ENCODE peak calls at places on chromosomes 6 and 20, in nine cellular contexts. E, U, Z, M, S, T, V, G and K are unnamed samples.

GRCh38 chr20:36744764-36745191 is 1.1 kb downstream of the NDRG3 start:
- DNase-seq in T (no peak), Z (no peak), V (peak), G (no peak), E (peak), M (peak), S (no peak), U (no peak), K (no peak)

GRCh38 chr6:105587349-105588115 is 184.7 kb upstream of the PREP start:
- DNase-seq in V (no peak), M (no peak), S (no peak), E (no peak), T (no peak), U (no peak), G (no peak), Z (peak), K (no peak)

GRCh38 chr6:1255646-1256365 is 56.1 kb upstream of the FOXQ1 start:
- DNase-seq in G (no peak), M (no peak), T (no peak), Z (no peak), S (no peak), V (no peak), E (no peak), U (no peak), K (no peak)

GRCh38 chr6:66128238-66128637 is 421.2 kb upstream of the EYS start:
- DNase-seq in U (no peak), S (no peak), G (no peak), E (no peak), Z (no peak), M (no peak), T (no peak), V (no peak), K (no peak)

GRCh38 chr6:83984411-83984810 is 49.2 kb upstream of the MRAP2 start:
- DNase-seq in M (no peak), V (no peak), U (no peak), Z (no peak), S (no peak), T (no peak), G (no peak), E (no peak), K (no peak)

GRCh38 chr6:99521557-99522286 is 6.5 kb upstream of the USP45 start:
- DNase-seq in E (peak), T (no peak), M (peak), V (no peak), G (no peak), S (peak), Z (peak), U (no peak), K (no peak)

GRCh38 chr6:132256457-132256856 is 144.8 kb downstream of the MOXD1 start:
- DNase-seq in M (no peak), T (no peak), E (no peak), G (no peak), Z (no peak), S (no peak), V (no peak), U (no peak), K (no peak)

GRCh38 chr20:20664795-20665194 is 47.6 kb downstream of the RALGAPA2 start:
- DNase-seq in U (peak), Z (peak), T (no peak), V (peak), M (peak), G (peak), E (no peak), S (peak), K (peak)

GRCh38 chr6:114170372-114170771 is 172.5 kb downstream of the HS3ST5 start:
- DNase-seq in S (peak), U (no peak), T (no peak), M (no peak), Z (no peak), E (no peak), G (no peak), V (no peak), K (no peak)

GRCh38 chr6:215335-216034 is 76.8 kb upstream of the DUSP22 start:
- DNase-seq in T (peak), G (no peak), U (no peak), M (no peak), E (no peak), S (no peak), V (no peak), Z (no peak), K (no peak)

GRCh38 chr6:28940294-28940858 is 16.6 kb upstream of the TRIM27 start:
- DNase-seq in Z (peak), V (peak), E (peak), M (peak), T (peak), S (peak), U (no peak), G (peak), K (no peak)

GRCh38 chr6:124962617-124963415 is 579 bp downstream of the RNF217 start:
- DNase-seq in V (peak), U (no peak), T (no peak), M (peak), S (no peak), E (peak), G (no peak), Z (peak), K (no peak)

GRCh38 chr6:113893866-113894265 is 36.7 kb downstream of the MARCKS start:
- DNase-seq in V (no peak), S (no peak), E (no peak), G (no peak), T (no peak), Z (no peak), M (no peak), U (no peak), K (no peak)

GRCh38 chr6:4586469-4586859 is 189.7 kb upstream of the CDYL start:
- DNase-seq in U (no peak), G (no peak), E (no peak), M (no peak), S (no peak), T (no peak), V (no peak), Z (no peak), K (no peak)

GRCh38 chr20:56200456-56200855 is 48.1 kb upstream of the MC3R start:
- DNase-seq in T (no peak), E (peak), V (no peak), Z (peak), M (peak), G (no peak), U (peak), S (peak), K (no peak)

DNA sequence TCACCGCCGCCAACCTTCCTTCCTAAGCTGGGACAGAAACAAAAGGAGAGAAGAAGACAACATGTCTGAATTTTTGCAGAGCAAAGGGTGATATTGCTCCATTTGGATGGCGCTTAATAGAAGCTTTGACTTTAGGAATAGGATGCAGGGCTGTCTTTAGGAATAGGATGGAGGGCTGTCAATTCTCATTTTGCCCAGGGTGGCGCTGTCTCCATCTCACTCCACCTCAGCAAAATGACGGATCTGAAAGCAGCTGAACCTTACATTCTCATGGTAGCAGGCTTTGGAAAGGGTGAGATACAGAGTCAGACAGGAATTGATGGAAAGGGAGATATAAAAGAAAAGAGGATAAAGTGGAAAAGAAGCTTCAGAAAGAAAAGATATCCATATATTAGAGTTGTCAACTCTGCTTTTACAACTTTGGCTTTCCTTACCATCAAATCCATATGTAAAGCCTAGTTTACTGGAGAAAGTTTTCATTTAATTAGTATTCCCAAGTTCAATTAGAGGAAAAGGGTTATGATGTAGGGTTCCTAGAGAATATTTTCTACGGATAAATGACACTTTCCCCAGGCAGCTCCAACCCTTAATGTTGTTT is 2.4 kb downstream of the MTCL3 start:
- DNase-seq in G (peak), T (no peak), S (peak), M (peak), V (peak), E (peak), U (peak), Z (peak), K (peak)
- H3K4me3 ChIP-seq in G (peak), T (peak), S (peak), M (peak), V (peak), E (no peak), U (peak), Z (peak), K (peak)

DNA sequence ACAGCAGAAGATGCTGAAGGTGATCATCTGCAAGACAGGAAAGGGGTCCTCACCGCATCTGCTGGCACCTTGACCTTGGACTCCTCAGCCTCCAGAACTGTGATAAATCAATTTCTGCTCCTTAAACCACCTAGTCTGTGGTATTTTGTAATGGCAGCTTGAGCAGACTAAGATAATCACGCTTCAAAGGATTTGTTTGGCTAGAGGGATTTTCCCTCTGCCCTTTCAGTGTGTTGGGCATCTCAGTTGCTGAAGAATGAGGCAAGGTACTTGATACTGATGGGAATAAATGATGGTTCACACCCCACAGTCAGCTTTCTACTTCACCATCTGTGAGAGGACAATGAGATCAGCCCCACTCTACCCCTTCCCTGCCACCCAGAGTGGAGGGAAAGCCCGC is 60.2 kb downstream of the ADAT2 start:
- DNase-seq in M (no peak), Z (no peak), T (no peak), E (no peak), S (no peak), G (no peak), V (no peak), U (no peak), K (no peak)
- TF ChIP-seq CTCF in M (no peak), Z (no peak), T (no peak), E (no peak), S (no peak), G (no peak), V (no peak), U (no peak), K (no peak)

GRCh38 chr6:33072508-33073100 is 845 bp downstream of the HLA-DPA1 start:
- DNase-seq in Z (no peak), T (no peak), M (no peak), V (no peak), S (no peak), U (no peak), E (no peak), G (no peak), K (no peak)

GRCh38 chr6:33073431-33073871 is at the start of gene HLA-DPA1:
- DNase-seq in E (no peak), M (peak), S (no peak), G (no peak), U (peak), T (peak), V (peak), Z (peak), K (no peak)

GRCh38 chr6:33069021-33069738 is 4.3 kb downstream of the HLA-DPA1 start:
- DNase-seq in T (no peak), E (no peak), U (no peak), Z (no peak), V (no peak), M (peak), G (no peak), S (no peak), K (no peak)

GRCh38 chr6:33070909-33071308 is 2.5 kb downstream of the HLA-DPA1 start:
- DNase-seq in V (no peak), M (no peak), G (no peak), U (no peak), T (no peak), S (no peak), Z (no peak), E (no peak), K (no peak)

DNA sequence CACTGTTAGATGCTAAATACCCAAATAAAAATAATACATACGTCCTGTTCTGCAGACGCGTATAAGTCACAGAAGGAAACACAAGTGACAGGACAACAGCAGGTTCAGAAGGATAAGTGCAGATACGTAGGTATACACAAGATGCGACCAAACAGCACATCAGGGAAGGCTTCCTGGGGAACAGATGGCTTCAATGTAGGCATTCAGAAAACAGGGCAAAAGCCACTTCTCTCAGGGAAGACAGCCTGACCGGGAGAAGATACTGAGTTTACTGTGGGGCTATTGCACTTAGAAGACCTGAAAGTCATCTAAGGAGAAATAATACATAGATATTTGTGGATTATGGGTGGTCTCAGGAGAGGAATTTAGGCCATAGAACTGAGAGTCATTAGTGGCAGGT is 1.9 kb downstream of the HLA-DPA1 start:
- DNase-seq in S (no peak), G (no peak), T (no peak), M (no peak), V (no peak), E (no peak), U (no peak), Z (no peak), K (no peak)
- TF ChIP-seq REST in S (no peak), G (no peak), T (no peak), M (no peak), V (no peak), E (no peak), U (no peak), Z (no peak), K (no peak)

GRCh38 chr6:144334150-144334708 is 49.1 kb downstream of the UTRN start:
- DNase-seq in G (peak), M (no peak), S (no peak), U (no peak), Z (no peak), E (no peak), T (no peak), V (no peak), K (no peak)
- H3K4me3 ChIP-seq in G (peak), M (no peak), S (no peak), U (no peak), Z (no peak), E (no peak), T (peak), V (no peak), K (no peak)

DNA sequence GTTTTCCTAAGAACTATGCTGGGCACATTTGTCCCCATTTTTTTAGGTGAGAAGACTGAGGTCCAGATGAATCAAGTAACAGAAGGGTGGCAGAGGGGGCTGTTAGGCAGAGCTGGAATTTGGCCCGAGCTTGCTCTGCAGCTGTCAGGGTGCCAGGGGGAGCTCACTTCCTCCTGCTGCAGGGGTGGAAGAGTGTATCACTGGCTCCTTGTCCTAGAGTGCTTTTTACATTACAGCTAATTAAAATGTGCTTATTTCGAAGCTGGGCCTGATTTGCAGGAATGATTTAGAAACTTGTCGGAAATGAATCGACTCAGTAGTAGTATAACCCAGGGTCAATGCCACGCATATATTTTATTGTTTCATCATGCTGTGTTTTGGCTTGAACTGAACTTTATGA is 11.1 kb downstream of the TOX2 start:
- DNase-seq in T (no peak), G (peak), S (no peak), E (no peak), M (no peak), Z (no peak), U (no peak), V (peak), K (no peak)
- TF ChIP-seq CTCF in T (no peak), G (peak), S (no peak), E (no peak), M (no peak), Z (peak), U (no peak), V (no peak), K (no peak)

DNA sequence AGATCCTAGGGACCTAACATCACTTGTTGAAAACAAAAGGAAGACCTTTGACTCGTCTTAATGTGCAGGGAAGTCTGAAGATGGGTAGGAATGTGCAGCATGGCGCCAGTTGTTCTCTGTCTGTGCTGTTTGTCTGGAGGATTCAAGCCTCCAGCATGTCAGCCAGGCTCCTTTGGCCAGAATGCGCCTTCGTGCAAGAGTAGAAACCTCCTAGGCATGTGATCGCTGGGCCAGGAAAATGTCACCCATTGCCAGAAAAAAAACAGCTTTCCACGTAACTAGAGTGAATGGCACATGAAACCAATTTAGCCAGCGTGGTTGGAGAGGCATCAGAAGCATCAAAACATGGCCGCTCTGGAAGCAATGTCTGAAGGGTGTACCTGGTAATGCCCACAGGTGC is 132.7 kb downstream of the EDN1 start:
- DNase-seq in S (no peak), T (no peak), Z (no peak), U (no peak), V (no peak), M (no peak), E (no peak), G (no peak), K (no peak)
- TF ChIP-seq REST in S (no peak), T (no peak), Z (no peak), U (no peak), V (no peak), M (no peak), E (no peak), G (no peak), K (no peak)

GRCh38 chr6:163413345-163414116 is 987 bp upstream of the QKI start:
- DNase-seq in T (no peak), V (peak), S (peak), M (peak), Z (peak), G (peak), E (peak), U (peak), K (no peak)
- H3K4me3 ChIP-seq in T (peak), V (peak), S (peak), M (peak), Z (peak), G (peak), E (peak), U (no peak), K (peak)

GRCh38 chr20:32731882-32732266 is 11.4 kb downstream of the COMMD7 start:
- DNase-seq in V (no peak), U (no peak), S (peak), M (no peak), T (no peak), E (no peak), Z (peak), G (peak), K (no peak)

DNA sequence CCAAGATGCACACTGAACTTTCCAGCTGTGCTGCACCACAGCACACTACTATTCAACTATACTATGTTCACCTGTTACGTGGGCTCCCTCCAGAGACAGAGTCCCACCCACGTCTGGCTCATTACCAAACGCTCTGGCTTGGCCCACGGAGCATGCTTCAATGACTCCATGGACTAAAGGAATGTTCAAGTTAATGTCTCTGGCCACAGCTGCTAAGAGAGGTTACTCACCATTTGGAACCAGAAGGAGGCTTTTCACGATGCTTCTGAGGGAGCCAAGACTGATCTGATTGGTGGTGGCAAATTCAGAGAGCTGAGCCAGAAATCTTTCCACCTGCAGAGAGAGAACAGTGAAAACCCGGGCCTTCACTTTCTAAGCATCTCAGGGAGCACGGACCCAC is 15.6 kb downstream of the COMMD7 start:
- DNase-seq in S (no peak), V (no peak), M (no peak), E (no peak), G (no peak), T (no peak), U (no peak), Z (no peak), K (no peak)
- TF ChIP-seq CTCF in S (no peak), V (no peak), M (no peak), E (no peak), G (no peak), T (no peak), U (no peak), Z (no peak), K (no peak)

GRCh38 chr6:154295733-154296132 is 60.9 kb downstream of the IPCEF1 start:
- DNase-seq in V (no peak), G (no peak), T (no peak), S (no peak), Z (no peak), E (no peak), M (no peak), U (no peak), K (no peak)

GRCh38 chr6:154297210-154297609 is 59.4 kb downstream of the IPCEF1 start:
- DNase-seq in U (no peak), T (no peak), Z (no peak), E (no peak), M (no peak), G (no peak), S (no peak), V (no peak), K (no peak)

GRCh38 chr6:154292855-154293519 is 63.6 kb downstream of the IPCEF1 start:
- DNase-seq in Z (peak), M (peak), U (no peak), V (peak), G (no peak), E (no peak), S (no peak), T (no peak), K (peak)

GRCh38 chr6:154289818-154290508 is 66.6 kb downstream of the IPCEF1 start:
- DNase-seq in Z (no peak), V (no peak), U (no peak), T (no peak), E (no peak), S (no peak), M (no peak), G (no peak), K (no peak)

DNA sequence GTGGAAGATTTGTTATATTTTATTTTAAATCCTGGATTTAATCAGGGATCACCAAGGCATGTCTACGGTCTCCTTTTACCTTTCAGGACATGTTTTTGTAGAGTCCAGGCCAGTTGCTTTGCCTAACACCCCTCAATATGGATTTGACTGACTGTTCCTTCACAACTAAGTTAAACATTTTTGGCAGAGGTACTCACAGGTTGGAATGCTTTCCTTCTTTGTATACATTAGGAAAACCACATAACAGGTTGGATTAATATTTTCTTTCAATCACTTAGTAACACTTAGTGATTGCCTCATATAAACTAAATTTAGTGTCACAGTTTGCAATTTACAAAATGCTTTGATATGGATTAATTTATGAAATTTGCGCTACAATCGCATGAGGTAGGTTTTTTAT is 64.5 kb downstream of the IPCEF1 start:
- DNase-seq in S (no peak), E (no peak), U (no peak), G (no peak), Z (no peak), V (no peak), M (no peak), T (no peak), K (no peak)
- TF ChIP-seq REST in S (no peak), E (no peak), U (no peak), G (no peak), Z (no peak), V (no peak), M (no peak), T (no peak), K (no peak)

GRCh38 chr6:6724319-6725119 is 136.0 kb downstream of the LY86 start:
- DNase-seq in U (peak), S (peak), G (peak), T (no peak), V (peak), M (peak), Z (peak), E (peak), K (peak)
- H3K4me3 ChIP-seq in U (no peak), S (peak), G (no peak), T (peak), V (peak), M (peak), Z (peak), E (no peak), K (peak)